ENCODE peak calls at places on chromosome 20, in ten cellular contexts. One of them, this sample, is unnamed.

GRCh38 chr20:33010674-33011449 is 3.4 kb downstream of the BPIFB2 start:
- DNase-seq in activated naive CD4-positive, alpha-beta T cell treated with anti-CD3 and anti-CD28 coated beads, Interleukin-2, amount 50 U/mL, for 16 hours: no peak
- DNase-seq in stimulated activated CD4-positive, alpha-beta T cell treated with anti-CD3 and anti-CD28 coated beads, Interleukin-15, amount 100 ng/mL, for 24 hours: no peak
- DNase-seq in ELF-1: no peak
- DNase-seq in ACHN: no peak
- DNase-seq in activated CD8-positive, alpha-beta memory T cell treated with anti-CD3 and anti-CD28 coated beads, Interleukin-2, amount 50 U/mL, for 4 hours: no peak
- DNase-seq in nephron progenitor cell: no peak
- DNase-seq in right lobe of liver: no peak
- DNase-seq in EL: no peak
- DNase-seq in GM23248: no peak
- DNase-seq in this sample: no peak

GRCh38 chr20:23626040-23626620 is 11.6 kb downstream of the CST3 start:
- DNase-seq in stimulated activated CD4-positive, alpha-beta T cell treated with anti-CD3 and anti-CD28 coated beads, Interleukin-15, amount 100 ng/mL, for 24 hours: no peak
- DNase-seq in EL: no peak
- DNase-seq in ELF-1: peak
- DNase-seq in GM23248: peak
- DNase-seq in activated CD8-positive, alpha-beta memory T cell treated with anti-CD3 and anti-CD28 coated beads, Interleukin-2, amount 50 U/mL, for 4 hours: no peak
- DNase-seq in ACHN: no peak
- DNase-seq in right lobe of liver: no peak
- DNase-seq in activated naive CD4-positive, alpha-beta T cell treated with anti-CD3 and anti-CD28 coated beads, Interleukin-2, amount 50 U/mL, for 16 hours: no peak
- DNase-seq in nephron progenitor cell: no peak
- DNase-seq in this sample: no peak

GRCh38 chr20:59933296-59933848 is at the start of gene SYCP2:
- DNase-seq in ACHN: no peak
- DNase-seq in activated naive CD4-positive, alpha-beta T cell treated with anti-CD3 and anti-CD28 coated beads, Interleukin-2, amount 50 U/mL, for 16 hours: peak
- DNase-seq in GM23248: peak
- DNase-seq in ELF-1: peak
- DNase-seq in EL: no peak
- DNase-seq in stimulated activated CD4-positive, alpha-beta T cell treated with anti-CD3 and anti-CD28 coated beads, Interleukin-15, amount 100 ng/mL, for 24 hours: peak
- DNase-seq in activated CD8-positive, alpha-beta memory T cell treated with anti-CD3 and anti-CD28 coated beads, Interleukin-2, amount 50 U/mL, for 4 hours: peak
- DNase-seq in nephron progenitor cell: peak
- DNase-seq in right lobe of liver: peak
- DNase-seq in this sample: no peak

GRCh38 chr20:46293084-46293483 is 15.2 kb downstream of the CDH22 start:
- DNase-seq in activated CD8-positive, alpha-beta memory T cell treated with anti-CD3 and anti-CD28 coated beads, Interleukin-2, amount 50 U/mL, for 4 hours: no peak
- DNase-seq in activated naive CD4-positive, alpha-beta T cell treated with anti-CD3 and anti-CD28 coated beads, Interleukin-2, amount 50 U/mL, for 16 hours: no peak
- DNase-seq in ACHN: peak
- DNase-seq in GM23248: peak
- DNase-seq in stimulated activated CD4-positive, alpha-beta T cell treated with anti-CD3 and anti-CD28 coated beads, Interleukin-15, amount 100 ng/mL, for 24 hours: no peak
- DNase-seq in nephron progenitor cell: peak
- DNase-seq in ELF-1: peak
- DNase-seq in EL: peak
- DNase-seq in right lobe of liver: no peak
- DNase-seq in this sample: no peak

GRCh38 chr20:36219671-36220220 is 16.5 kb upstream of the AAR2 start:
- DNase-seq in activated CD8-positive, alpha-beta memory T cell treated with anti-CD3 and anti-CD28 coated beads, Interleukin-2, amount 50 U/mL, for 4 hours: no peak
- DNase-seq in stimulated activated CD4-positive, alpha-beta T cell treated with anti-CD3 and anti-CD28 coated beads, Interleukin-15, amount 100 ng/mL, for 24 hours: no peak
- DNase-seq in nephron progenitor cell: no peak
- DNase-seq in ACHN: no peak
- DNase-seq in right lobe of liver: no peak
- DNase-seq in GM23248: no peak
- DNase-seq in activated naive CD4-positive, alpha-beta T cell treated with anti-CD3 and anti-CD28 coated beads, Interleukin-2, amount 50 U/mL, for 16 hours: no peak
- DNase-seq in EL: no peak
- DNase-seq in ELF-1: no peak
- DNase-seq in this sample: no peak

GRCh38 chr20:31543966-31544598 is 29.8 kb downstream of the HM13 start:
- DNase-seq in nephron progenitor cell: no peak
- DNase-seq in stimulated activated CD4-positive, alpha-beta T cell treated with anti-CD3 and anti-CD28 coated beads, Interleukin-15, amount 100 ng/mL, for 24 hours: no peak
- DNase-seq in activated CD8-positive, alpha-beta memory T cell treated with anti-CD3 and anti-CD28 coated beads, Interleukin-2, amount 50 U/mL, for 4 hours: no peak
- DNase-seq in ACHN: peak
- DNase-seq in activated naive CD4-positive, alpha-beta T cell treated with anti-CD3 and anti-CD28 coated beads, Interleukin-2, amount 50 U/mL, for 16 hours: no peak
- DNase-seq in ELF-1: peak
- DNase-seq in right lobe of liver: no peak
- DNase-seq in EL: peak
- DNase-seq in GM23248: peak
- DNase-seq in this sample: no peak

GRCh38 chr20:38143646-38144554 is 21.2 kb downstream of the TGM2 start:
- DNase-seq in activated CD8-positive, alpha-beta memory T cell treated with anti-CD3 and anti-CD28 coated beads, Interleukin-2, amount 50 U/mL, for 4 hours: no peak
- DNase-seq in activated naive CD4-positive, alpha-beta T cell treated with anti-CD3 and anti-CD28 coated beads, Interleukin-2, amount 50 U/mL, for 16 hours: no peak
- DNase-seq in ACHN: peak
- DNase-seq in GM23248: peak
- DNase-seq in right lobe of liver: peak
- DNase-seq in stimulated activated CD4-positive, alpha-beta T cell treated with anti-CD3 and anti-CD28 coated beads, Interleukin-15, amount 100 ng/mL, for 24 hours: no peak
- DNase-seq in EL: peak
- DNase-seq in nephron progenitor cell: no peak
- DNase-seq in ELF-1: peak
- DNase-seq in this sample: no peak

GRCh38 chr20:36333841-36334240 is 27.7 kb downstream of the DLGAP4 start:
- DNase-seq in ELF-1: no peak
- DNase-seq in stimulated activated CD4-positive, alpha-beta T cell treated with anti-CD3 and anti-CD28 coated beads, Interleukin-15, amount 100 ng/mL, for 24 hours: no peak
- DNase-seq in EL: no peak
- DNase-seq in activated CD8-positive, alpha-beta memory T cell treated with anti-CD3 and anti-CD28 coated beads, Interleukin-2, amount 50 U/mL, for 4 hours: no peak
- DNase-seq in activated naive CD4-positive, alpha-beta T cell treated with anti-CD3 and anti-CD28 coated beads, Interleukin-2, amount 50 U/mL, for 16 hours: no peak
- DNase-seq in right lobe of liver: no peak
- DNase-seq in GM23248: no peak
- DNase-seq in nephron progenitor cell: no peak
- DNase-seq in ACHN: no peak
- DNase-seq in this sample: no peak

GRCh38 chr20:32648761-32649615 is 24.8 kb downstream of the C20orf203 start:
- DNase-seq in ACHN: no peak
- DNase-seq in activated naive CD4-positive, alpha-beta T cell treated with anti-CD3 and anti-CD28 coated beads, Interleukin-2, amount 50 U/mL, for 16 hours: no peak
- DNase-seq in activated CD8-positive, alpha-beta memory T cell treated with anti-CD3 and anti-CD28 coated beads, Interleukin-2, amount 50 U/mL, for 4 hours: no peak
- DNase-seq in ELF-1: no peak
- DNase-seq in nephron progenitor cell: no peak
- DNase-seq in GM23248: peak
- DNase-seq in EL: no peak
- DNase-seq in stimulated activated CD4-positive, alpha-beta T cell treated with anti-CD3 and anti-CD28 coated beads, Interleukin-15, amount 100 ng/mL, for 24 hours: no peak
- DNase-seq in right lobe of liver: no peak
- DNase-seq in this sample: no peak

GRCh38 chr20:48126227-48126740 is 341.0 kb upstream of the SULF2 start:
- DNase-seq in activated naive CD4-positive, alpha-beta T cell treated with anti-CD3 and anti-CD28 coated beads, Interleukin-2, amount 50 U/mL, for 16 hours: no peak
- DNase-seq in EL: no peak
- DNase-seq in ELF-1: peak
- DNase-seq in ACHN: no peak
- DNase-seq in GM23248: no peak
- DNase-seq in nephron progenitor cell: no peak
- DNase-seq in activated CD8-positive, alpha-beta memory T cell treated with anti-CD3 and anti-CD28 coated beads, Interleukin-2, amount 50 U/mL, for 4 hours: no peak
- DNase-seq in stimulated activated CD4-positive, alpha-beta T cell treated with anti-CD3 and anti-CD28 coated beads, Interleukin-15, amount 100 ng/mL, for 24 hours: no peak
- DNase-seq in right lobe of liver: no peak
- DNase-seq in this sample: no peak

GRCh38 chr20:3270051-3270450 is 31.1 kb upstream of the SLC4A11 start:
- DNase-seq in nephron progenitor cell: no peak
- DNase-seq in ELF-1: no peak
- DNase-seq in GM23248: no peak
- DNase-seq in activated CD8-positive, alpha-beta memory T cell treated with anti-CD3 and anti-CD28 coated beads, Interleukin-2, amount 50 U/mL, for 4 hours: no peak
- DNase-seq in stimulated activated CD4-positive, alpha-beta T cell treated with anti-CD3 and anti-CD28 coated beads, Interleukin-15, amount 100 ng/mL, for 24 hours: no peak
- DNase-seq in EL: no peak
- DNase-seq in ACHN: no peak
- DNase-seq in activated naive CD4-positive, alpha-beta T cell treated with anti-CD3 and anti-CD28 coated beads, Interleukin-2, amount 50 U/mL, for 16 hours: no peak
- DNase-seq in right lobe of liver: no peak
- DNase-seq in this sample: no peak

GRCh38 chr20:21181028-21181427 is 55.1 kb downstream of the KIZ start:
- DNase-seq in ACHN: no peak
- DNase-seq in EL: no peak
- DNase-seq in stimulated activated CD4-positive, alpha-beta T cell treated with anti-CD3 and anti-CD28 coated beads, Interleukin-15, amount 100 ng/mL, for 24 hours: no peak
- DNase-seq in ELF-1: no peak
- DNase-seq in GM23248: no peak
- DNase-seq in activated naive CD4-positive, alpha-beta T cell treated with anti-CD3 and anti-CD28 coated beads, Interleukin-2, amount 50 U/mL, for 16 hours: no peak
- DNase-seq in nephron progenitor cell: no peak
- DNase-seq in right lobe of liver: no peak
- DNase-seq in activated CD8-positive, alpha-beta memory T cell treated with anti-CD3 and anti-CD28 coated beads, Interleukin-2, amount 50 U/mL, for 4 hours: no peak
- DNase-seq in this sample: no peak

GRCh38 chr20:50055524-50056083 is 57.3 kb downstream of the UBE2V1 start:
- DNase-seq in right lobe of liver: no peak
- DNase-seq in activated CD8-positive, alpha-beta memory T cell treated with anti-CD3 and anti-CD28 coated beads, Interleukin-2, amount 50 U/mL, for 4 hours: no peak
- DNase-seq in nephron progenitor cell: no peak
- DNase-seq in ACHN: no peak
- DNase-seq in activated naive CD4-positive, alpha-beta T cell treated with anti-CD3 and anti-CD28 coated beads, Interleukin-2, amount 50 U/mL, for 16 hours: no peak
- DNase-seq in GM23248: peak
- DNase-seq in stimulated activated CD4-positive, alpha-beta T cell treated with anti-CD3 and anti-CD28 coated beads, Interleukin-15, amount 100 ng/mL, for 24 hours: no peak
- DNase-seq in ELF-1: no peak
- DNase-seq in EL: no peak
- DNase-seq in this sample: no peak

GRCh38 chr20:41177636-41178035 is 40.3 kb downstream of the PLCG1 start:
- DNase-seq in GM23248: peak
- DNase-seq in activated naive CD4-positive, alpha-beta T cell treated with anti-CD3 and anti-CD28 coated beads, Interleukin-2, amount 50 U/mL, for 16 hours: no peak
- DNase-seq in activated CD8-positive, alpha-beta memory T cell treated with anti-CD3 and anti-CD28 coated beads, Interleukin-2, amount 50 U/mL, for 4 hours: no peak
- DNase-seq in ELF-1: peak
- DNase-seq in EL: peak
- DNase-seq in nephron progenitor cell: no peak
- DNase-seq in ACHN: peak
- DNase-seq in stimulated activated CD4-positive, alpha-beta T cell treated with anti-CD3 and anti-CD28 coated beads, Interleukin-15, amount 100 ng/mL, for 24 hours: no peak
- DNase-seq in right lobe of liver: no peak
- DNase-seq in this sample: no peak